ENCODE peak calls at places on chromosomes 12 and 14, in four cellular contexts. P, H, G and E are unnamed samples.

GRCh38 chr12:113515082-113515856 is 43.6 kb upstream of the LHX5 start:
- DNase-seq in H (no peak), G (no peak), P (no peak), E (no peak)

GRCh38 chr12:89228466-89228865 is 123.8 kb downstream of the DUSP6 start:
- DNase-seq in G (no peak), P (no peak), H (no peak), E (no peak)

GRCh38 chr14:39948235-39948634 is 516.0 kb upstream of the FBXO33 start:
- DNase-seq in G (no peak), H (no peak), P (no peak), E (no peak)

GRCh38 chr14:69990319-69990718 is 111.1 kb downstream of the SMOC1 start:
- DNase-seq in H (no peak), G (no peak), P (no peak), E (no peak)

GRCh38 chr12:57182918-57183575 is 33.5 kb upstream of the NXPH4 start:
- DNase-seq in G (peak), P (peak), H (peak), E (peak)

GRCh38 chr12:126663304-126664094 is 1598.3 kb downstream of the AACS start:
- DNase-seq in G (no peak), H (no peak), P (peak), E (no peak)

GRCh38 chr12:106584104-106585064 is 1.6 kb downstream of the RFX4 start:
- DNase-seq in P (no peak), G (no peak), H (no peak), E (no peak)

GRCh38 chr14:52693532-52693931 is 1.8 kb downstream of the ERO1A start:
- DNase-seq in G (no peak), H (no peak), P (no peak), E (no peak)

GRCh38 chr12:72230589-72230988 is 41.6 kb upstream of the TRHDE start:
- DNase-seq in G (no peak), P (no peak), H (no peak), E (no peak)

GRCh38 chr12:63968685-63969084 is 124.2 kb downstream of the SRGAP1 start:
- DNase-seq in H (no peak), P (no peak), G (no peak), E (no peak)

GRCh38 chr12:87816186-87816585 is 213.0 kb downstream of the C12orf50 start:
- DNase-seq in G (no peak), P (no peak), H (no peak), E (no peak)

GRCh38 chr14:75831455-75831854 is 150.3 kb downstream of the TGFB3 start:
- DNase-seq in P (no peak), H (peak), G (no peak), E (no peak)

GRCh38 chr12:120421701-120422100 is 16.2 kb upstream of the COX6A1 start:
- DNase-seq in G (no peak), P (no peak), H (no peak), E (no peak)

GRCh38 chr12:114361992-114362391 is 44.0 kb downstream of the TBX5 start:
- DNase-seq in H (no peak), G (no peak), P (no peak), E (no peak)

GRCh38 chr12:76020731-76021672 is 10.6 kb downstream of the PHLDA1 start:
- DNase-seq in G (peak), H (no peak), P (no peak), E (peak)

GRCh38 chr12:76878045-76878898 is 547 bp downstream of the CSRP2 start:
- DNase-seq in P (peak), H (no peak), G (no peak), E (no peak)